ENCODE peak calls at places on chromosomes 7 and 10, in four cellular contexts. One of them, this sample, is unnamed.

GRCh38 chr10:42490368-42490767 is 148.0 kb downstream of the ZNF33B start:
- DNase-seq in kidney: no peak
- DNase-seq in bronchial epithelial cell: no peak
- DNase-seq in tibial nerve: no peak
- DNase-seq in this sample: no peak

GRCh38 chr7:6489612-6490011 is 41.9 kb upstream of the DAGLB start:
- DNase-seq in tibial nerve: no peak
- DNase-seq in bronchial epithelial cell: no peak
- DNase-seq in kidney: no peak
- DNase-seq in this sample: no peak

GRCh38 chr7:73683056-73683915 is at the start of the genes BUD23 and DNAJC30:
- DNase-seq in tibial nerve: peak; percentile 99
- DNase-seq in bronchial epithelial cell: peak; percentile 86
- DNase-seq in kidney: peak; percentile 99
- DNase-seq in this sample: peak; percentile 99

GRCh38 chr7:43660141-43660540 is 69.2 kb downstream of the COA1 start:
- DNase-seq in kidney: no peak
- DNase-seq in tibial nerve: no peak
- DNase-seq in bronchial epithelial cell: no peak
- DNase-seq in this sample: no peak

GRCh38 chr10:126270116-126270515 is 118.2 kb downstream of the ADAM12 start:
- DNase-seq in tibial nerve: no peak
- DNase-seq in kidney: no peak
- DNase-seq in bronchial epithelial cell: no peak
- DNase-seq in this sample: no peak

GRCh38 chr10:89352802-89353201 is 25.0 kb downstream of the IFIT3 start:
- DNase-seq in tibial nerve: no peak
- DNase-seq in bronchial epithelial cell: no peak
- DNase-seq in kidney: no peak
- DNase-seq in this sample: no peak

GRCh38 chr7:29352041-29352440 is 157.5 kb downstream of the CHN2 start:
- DNase-seq in bronchial epithelial cell: no peak
- DNase-seq in tibial nerve: no peak
- DNase-seq in kidney: no peak
- DNase-seq in this sample: no peak

GRCh38 chr7:151235091-151235787 is 3.0 kb downstream of the CHPF2 start:
- DNase-seq in tibial nerve: no peak
- DNase-seq in bronchial epithelial cell: no peak
- DNase-seq in kidney: peak; percentile 70
- DNase-seq in this sample: peak; percentile 67

GRCh38 chr10:69914373-69915268 is 112.9 kb downstream of the COL13A1 start:
- DNase-seq in bronchial epithelial cell: peak; percentile 35
- DNase-seq in tibial nerve: peak; percentile 70
- DNase-seq in kidney: peak; percentile 85
- DNase-seq in this sample: peak; percentile 83

GRCh38 chr7:37952240-37952639 is 31.8 kb downstream of the EPDR1 start:
- DNase-seq in kidney: no peak
- DNase-seq in tibial nerve: no peak
- DNase-seq in bronchial epithelial cell: no peak
- DNase-seq in this sample: no peak

GRCh38 chr10:21496285-21497176 is 29.0 kb downstream of the SKIDA1 start:
- DNase-seq in tibial nerve: peak; percentile 46
- DNase-seq in bronchial epithelial cell: peak; percentile 18
- DNase-seq in kidney: peak; percentile 86
- DNase-seq in this sample: peak; percentile 74
- TF ChIP-seq CTCF in tibial nerve: peak; percentile 18
- TF ChIP-seq CTCF in bronchial epithelial cell: peak; percentile 52
- TF ChIP-seq CTCF in kidney: no peak
- TF ChIP-seq CTCF in this sample: no peak

GRCh38 chr10:76397957-76398665 is 966.7 kb downstream of the LRMDA start:
- DNase-seq in kidney: no peak
- DNase-seq in tibial nerve: no peak
- DNase-seq in bronchial epithelial cell: no peak
- DNase-seq in this sample: peak; percentile 78

GRCh38 chr10:76396126-76396525 is 964.7 kb downstream of the LRMDA start:
- DNase-seq in tibial nerve: no peak
- DNase-seq in kidney: no peak
- DNase-seq in bronchial epithelial cell: no peak
- DNase-seq in this sample: no peak

GRCh38 chr10:76394707-76395042 is 963.3 kb downstream of the LRMDA start:
- DNase-seq in kidney: no peak
- DNase-seq in tibial nerve: no peak
- DNase-seq in bronchial epithelial cell: peak; percentile 21
- DNase-seq in this sample: no peak

GRCh38 chr10:76399216-76399615 is 967.8 kb downstream of the LRMDA start:
- DNase-seq in kidney: no peak
- DNase-seq in bronchial epithelial cell: no peak
- DNase-seq in tibial nerve: no peak
- DNase-seq in this sample: no peak

GRCh38 chr10:76397210-76397881 is 965.9 kb downstream of the LRMDA start:
- DNase-seq in bronchial epithelial cell: no peak
- DNase-seq in kidney: peak; percentile 90
- DNase-seq in tibial nerve: peak; percentile 48
- DNase-seq in this sample: peak; percentile 94
- TF ChIP-seq CTCF in bronchial epithelial cell: no peak
- TF ChIP-seq CTCF in kidney: no peak
- TF ChIP-seq CTCF in tibial nerve: no peak
- TF ChIP-seq CTCF in this sample: no peak

GRCh38 chr10:11023554-11023953 is 5.9 kb downstream of the CELF2 start:
- DNase-seq in tibial nerve: no peak
- DNase-seq in bronchial epithelial cell: no peak
- DNase-seq in kidney: no peak
- DNase-seq in this sample: no peak
- TF ChIP-seq CTCF in tibial nerve: no peak
- TF ChIP-seq CTCF in bronchial epithelial cell: no peak
- TF ChIP-seq CTCF in kidney: no peak
- TF ChIP-seq CTCF in this sample: no peak

GRCh38 chr7:107700570-107700969 is 39.9 kb downstream of the SLC26A4 start:
- DNase-seq in bronchial epithelial cell: no peak
- DNase-seq in tibial nerve: no peak
- DNase-seq in kidney: no peak
- DNase-seq in this sample: no peak

GRCh38 chr7:107696330-107696946 is 35.8 kb downstream of the SLC26A4 start:
- DNase-seq in kidney: no peak
- DNase-seq in tibial nerve: no peak
- DNase-seq in bronchial epithelial cell: no peak
- DNase-seq in this sample: no peak

GRCh38 chr7:107694395-107694794 is 33.8 kb downstream of the SLC26A4 start:
- DNase-seq in kidney: no peak
- DNase-seq in bronchial epithelial cell: no peak
- DNase-seq in tibial nerve: peak; percentile 29
- DNase-seq in this sample: no peak

GRCh38 chr7:107701191-107701590 is 40.6 kb downstream of the SLC26A4 start:
- DNase-seq in kidney: no peak
- DNase-seq in tibial nerve: no peak
- DNase-seq in bronchial epithelial cell: no peak
- DNase-seq in this sample: no peak

DNA sequence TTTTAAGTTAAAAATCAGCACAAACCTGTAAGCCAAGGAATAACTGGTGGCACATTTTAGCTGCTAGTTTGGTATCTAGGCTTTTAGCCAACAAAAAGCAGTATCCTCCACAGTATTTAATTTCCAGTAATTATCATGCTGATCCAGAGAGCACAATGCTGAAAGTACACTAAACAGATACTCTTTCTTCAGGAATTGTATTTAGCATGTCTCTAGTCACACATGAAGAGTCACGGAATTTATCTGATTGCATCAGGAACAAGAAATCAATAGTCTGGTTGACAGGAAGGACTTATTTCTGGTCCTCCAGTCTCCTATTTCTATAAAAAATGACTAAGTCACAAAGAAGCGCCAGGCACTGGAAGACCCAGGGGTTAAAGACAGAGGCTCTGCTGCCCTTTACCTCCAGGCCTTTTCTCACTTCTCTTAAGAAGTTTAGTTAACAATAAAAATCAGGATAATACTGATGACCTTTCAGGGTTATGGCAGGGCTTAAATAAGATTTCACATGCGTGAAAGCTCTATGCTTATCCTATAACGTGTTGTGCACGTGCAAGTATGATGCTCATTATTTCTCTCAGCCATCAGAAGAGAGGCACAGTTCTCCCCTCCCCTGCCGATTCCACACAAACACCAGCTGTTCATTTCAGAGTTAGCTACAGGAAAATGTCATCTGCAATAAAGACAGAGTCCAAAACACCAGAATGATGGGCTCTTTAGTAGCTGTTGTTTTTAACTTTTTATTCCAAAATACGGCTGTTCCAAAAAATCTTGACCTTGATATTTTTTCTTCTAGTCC is 36.8 kb downstream of the SLC26A4 start:
- DNase-seq in bronchial epithelial cell: no peak
- DNase-seq in tibial nerve: no peak
- DNase-seq in kidney: no peak
- DNase-seq in this sample: no peak
- TF ChIP-seq CTCF in bronchial epithelial cell: no peak
- TF ChIP-seq CTCF in tibial nerve: no peak
- TF ChIP-seq CTCF in kidney: no peak
- TF ChIP-seq CTCF in this sample: no peak

GRCh38 chr7:5139998-5140397 is 50.0 kb upstream of the WIPI2 start:
- DNase-seq in tibial nerve: peak; percentile 8
- DNase-seq in bronchial epithelial cell: peak; percentile 3
- DNase-seq in kidney: no peak
- DNase-seq in this sample: no peak
- TF ChIP-seq CTCF in tibial nerve: peak; percentile 8
- TF ChIP-seq CTCF in bronchial epithelial cell: peak; percentile 22
- TF ChIP-seq CTCF in kidney: no peak
- TF ChIP-seq CTCF in this sample: peak; percentile 32

GRCh38 chr7:155732275-155732674 is 80.0 kb downstream of the SHH start:
- DNase-seq in tibial nerve: no peak
- DNase-seq in kidney: no peak
- DNase-seq in bronchial epithelial cell: no peak
- DNase-seq in this sample: no peak
- TF ChIP-seq CTCF in tibial nerve: no peak
- TF ChIP-seq CTCF in kidney: no peak
- TF ChIP-seq CTCF in bronchial epithelial cell: no peak
- TF ChIP-seq CTCF in this sample: no peak

GRCh38 chr10:86757110-86757790 is 831 bp downstream of the BMPR1A start:
- DNase-seq in bronchial epithelial cell: peak; percentile 50
- DNase-seq in kidney: peak; percentile 81
- DNase-seq in tibial nerve: peak; percentile 36
- DNase-seq in this sample: peak; percentile 82
- TF ChIP-seq CTCF in bronchial epithelial cell: peak; percentile 13
- TF ChIP-seq CTCF in kidney: no peak
- TF ChIP-seq CTCF in tibial nerve: peak; percentile 7
- TF ChIP-seq CTCF in this sample: peak; percentile 14

GRCh38 chr10:12975266-12975665 is 26.2 kb downstream of the CCDC3 start:
- DNase-seq in kidney: no peak
- DNase-seq in bronchial epithelial cell: peak; percentile 68
- DNase-seq in tibial nerve: no peak
- DNase-seq in this sample: no peak
- TF ChIP-seq CTCF in kidney: no peak
- TF ChIP-seq CTCF in bronchial epithelial cell: peak; percentile 60
- TF ChIP-seq CTCF in tibial nerve: no peak
- TF ChIP-seq CTCF in this sample: no peak